ENCODE peak calls at places on chromosomes 5 and 9, in six cellular contexts. N is breast epithelium; A is stimulated activated naive CD8-positive, alpha-beta T cell treated with anti-CD3 and anti-CD28 coated beads, Interleukin-15, amount 100 ng/mL, for 72 hours; B is activated CD8-positive, alpha-beta T cell treated with anti-CD3 and anti-CD28 coated beads, Interleukin-2, amount 10 ng/mL, durations not matched to agents 7 days and 5 days; C is hypothalamus; R is ureter. Q is an unnamed sample.
A peak's percentile ranks its signal among the peaks of the same experiment; 100 is the strongest.

GRCh38 chr5:109805882-109806281 is 116.2 kb downstream of the MAN2A1 start:
- DNase-seq in N (no peak), A (no peak), B (no peak), C (no peak), R (no peak), Q (no peak)

GRCh38 chr5:15643731-15644130 is 143.8 kb downstream of the FBXL7 start:
- DNase-seq in N (no peak), A (no peak), B (no peak), C (no peak), R (no peak), Q (no peak)

GRCh38 chr5:26430323-26430722 is 608.1 kb downstream of the CDH9 start:
- DNase-seq in N (no peak), A (no peak), B (no peak), C (no peak), R (no peak), Q (no peak)

GRCh38 chr9:93028448-93029006 is 30.0 kb upstream of the SUSD3 start:
- DNase-seq in N (no peak), A (peak; percentile 45), B (peak; percentile 83), C (no peak), R (no peak), Q (peak; percentile 66)

GRCh38 chr5:88940712-88941111 is 57.7 kb upstream of the MEF2C start:
- DNase-seq in N (no peak), A (no peak), B (no peak), C (no peak), R (no peak), Q (no peak)

GRCh38 chr5:123992641-123993040 is 480.7 kb downstream of the CSNK1G3 start:
- DNase-seq in N (no peak), A (no peak), B (no peak), C (no peak), R (no peak), Q (no peak)

GRCh38 chr5:146428658-146429057 is 18.5 kb upstream of the TCERG1 start:
- DNase-seq in N (no peak), A (no peak), B (no peak), C (no peak), R (no peak), Q (no peak)

GRCh38 chr5:106956901-106957300 is 713.8 kb downstream of the EFNA5 start:
- DNase-seq in N (no peak), A (no peak), B (no peak), C (no peak), R (no peak), Q (no peak)

GRCh38 chr5:55070969-55071368 is 31.5 kb upstream of the GZMA start:
- DNase-seq in N (no peak), A (no peak), B (no peak), C (no peak), R (no peak), Q (no peak)

GRCh38 chr9:97398999-97399758 is 12.7 kb upstream of the TDRD7 start:
- DNase-seq in N (peak; percentile 61), A (peak; percentile 64), B (peak; percentile 65), C (no peak), R (peak; percentile 78), Q (peak; percentile 45)

GRCh38 chr5:5191906-5192305 is 51.8 kb downstream of the ADAMTS16 start:
- DNase-seq in N (no peak), A (no peak), B (no peak), C (no peak), R (no peak), Q (no peak)

GRCh38 chr9:3879731-3880493 is 354.1 kb upstream of the RFX3 start:
- DNase-seq in N (no peak), A (no peak), B (no peak), C (no peak), R (no peak), Q (no peak)

GRCh38 chr5:125349432-125349831 is 603.0 kb upstream of the ZNF608 start:
- DNase-seq in N (no peak), A (no peak), B (no peak), C (no peak), R (no peak), Q (no peak)

GRCh38 chr9:121685146-121685794 is 33.8 kb downstream of the DAB2IP start:
- DNase-seq in N (no peak), A (no peak), B (no peak), C (no peak), R (no peak), Q (no peak)

GRCh38 chr5:3269400-3270169 is 326.0 kb upstream of the IRX1 start:
- DNase-seq in N (no peak), A (no peak), B (no peak), C (no peak), R (no peak), Q (no peak)

GRCh38 chr5:30279237-30279636 is 914.2 kb upstream of the CDH6 start:
- DNase-seq in N (no peak), A (no peak), B (no peak), C (no peak), R (no peak), Q (no peak)

GRCh38 chr5:150213530-150213929 is 23.7 kb downstream of the SLC6A7 start:
- DNase-seq in N (no peak), A (no peak), B (no peak), C (no peak), R (no peak), Q (no peak)

GRCh38 chr9:36762958-36763357 is 190.3 kb downstream of the MELK start:
- DNase-seq in N (no peak), A (no peak), B (no peak), C (no peak), R (no peak), Q (no peak)

GRCh38 chr9:79976501-79977444 is 405.0 kb downstream of the TLE4 start:
- DNase-seq in N (no peak), A (no peak), B (no peak), C (no peak), R (no peak), Q (no peak)

GRCh38 chr5:126635585-126635984 is 34.8 kb downstream of the PHAX start:
- DNase-seq in N (no peak), A (no peak), B (no peak), C (no peak), R (no peak), Q (no peak)

GRCh38 chr5:43193171-43193951 is 1.3 kb downstream of the NIM1K start:
- DNase-seq in N (no peak), A (peak; percentile 27), B (peak; percentile 46), C (peak; percentile 21), R (peak; percentile 45), Q (peak; percentile 28)

GRCh38 chr9:81499021-81499454 is 190.3 kb downstream of the TLE1 start:
- DNase-seq in N (no peak), A (no peak), B (no peak), C (no peak), R (peak; percentile 64), Q (no peak)

GRCh38 chr5:179780343-179780742 is 13.4 kb upstream of the LTC4S start:
- DNase-seq in N (no peak), A (no peak), B (no peak), C (no peak), R (no peak), Q (no peak)

GRCh38 chr5:1526681-1527131 is 2.9 kb upstream of the LPCAT1 start:
- DNase-seq in N (peak; percentile 33), A (no peak), B (no peak), C (no peak), R (peak; percentile 41), Q (no peak)